ENCODE peak calls at places on chromosomes 3 and 15, in eight cellular contexts. One of them, this sample, is unnamed.
A peak's percentile ranks its signal among the peaks of the same experiment; 100 is the strongest.

GRCh38 chr3:141183606-141184005 is 48.0 kb upstream of the PXYLP1 start:
- DNase-seq in HepG2: no peak
- DNase-seq in K562: no peak
- DNase-seq in HCT116: no peak
- DNase-seq in IMR-90: no peak
- DNase-seq in GM12878: no peak
- DNase-seq in SK-N-SH: no peak
- DNase-seq in H1: no peak
- DNase-seq in this sample: no peak

GRCh38 chr15:68311464-68311835 is 33.9 kb downstream of the FEM1B start:
- DNase-seq in HepG2: no peak
- DNase-seq in H1: no peak
- DNase-seq in SK-N-SH: no peak
- DNase-seq in IMR-90: no peak
- DNase-seq in GM12878: no peak
- DNase-seq in HCT116: no peak
- DNase-seq in K562: no peak
- DNase-seq in this sample: no peak

GRCh38 chr15:94229591-94230365 is 1.6 kb upstream of the MCTP2 start:
- DNase-seq in H1: no peak
- DNase-seq in GM12878: peak; percentile 70
- DNase-seq in K562: no peak
- DNase-seq in HCT116: no peak
- DNase-seq in SK-N-SH: no peak
- DNase-seq in HepG2: no peak
- DNase-seq in IMR-90: no peak
- DNase-seq in this sample: no peak

GRCh38 chr3:150588027-150588830 is 14.9 kb upstream of the SELENOT start:
- DNase-seq in H1: no peak
- DNase-seq in SK-N-SH: no peak
- DNase-seq in HCT116: no peak
- DNase-seq in K562: no peak
- DNase-seq in HepG2: no peak
- DNase-seq in GM12878: no peak
- DNase-seq in IMR-90: no peak
- DNase-seq in this sample: no peak

GRCh38 chr3:169128579-169128978 is 534.9 kb downstream of the MECOM start:
- DNase-seq in K562: no peak
- DNase-seq in HCT116: no peak
- DNase-seq in SK-N-SH: no peak
- DNase-seq in IMR-90: no peak
- DNase-seq in GM12878: no peak
- DNase-seq in HepG2: no peak
- DNase-seq in H1: no peak
- DNase-seq in this sample: no peak

GRCh38 chr3:99286266-99286845 is 352.0 kb upstream of the COL8A1 start:
- DNase-seq in SK-N-SH: no peak
- DNase-seq in HepG2: no peak
- DNase-seq in GM12878: no peak
- DNase-seq in IMR-90: no peak
- DNase-seq in HCT116: peak; percentile 6
- DNase-seq in K562: no peak
- DNase-seq in H1: no peak
- DNase-seq in this sample: no peak

GRCh38 chr15:58309993-58310928 is 121.5 kb upstream of the LIPC start:
- DNase-seq in HCT116: no peak
- DNase-seq in GM12878: no peak
- DNase-seq in H1: no peak
- DNase-seq in K562: no peak
- DNase-seq in IMR-90: no peak
- DNase-seq in SK-N-SH: no peak
- DNase-seq in HepG2: peak; percentile 6
- DNase-seq in this sample: no peak

GRCh38 chr3:106688463-106688862 is 688.8 kb upstream of the CCDC54 start:
- DNase-seq in HepG2: peak; percentile 47
- DNase-seq in SK-N-SH: no peak
- DNase-seq in HCT116: no peak
- DNase-seq in GM12878: no peak
- DNase-seq in H1: no peak
- DNase-seq in K562: no peak
- DNase-seq in IMR-90: peak; percentile 92
- DNase-seq in this sample: peak; percentile 41

GRCh38 chr15:82137261-82137660 is 91.4 kb upstream of the MEX3B start:
- DNase-seq in GM12878: no peak
- DNase-seq in HCT116: no peak
- DNase-seq in SK-N-SH: no peak
- DNase-seq in H1: no peak
- DNase-seq in K562: no peak
- DNase-seq in IMR-90: no peak
- DNase-seq in HepG2: no peak
- DNase-seq in this sample: no peak

GRCh38 chr15:52529289-52529929 is 729 bp upstream of the MYO5A start:
- DNase-seq in K562: no peak
- DNase-seq in GM12878: no peak
- DNase-seq in H1: no peak
- DNase-seq in SK-N-SH: no peak
- DNase-seq in IMR-90: no peak
- DNase-seq in HCT116: no peak
- DNase-seq in HepG2: no peak
- DNase-seq in this sample: peak; percentile 15

GRCh38 chr15:53447053-53447574 is 312.3 kb downstream of the WDR72 start:
- DNase-seq in K562: no peak
- DNase-seq in GM12878: no peak
- DNase-seq in HepG2: peak; percentile 55
- DNase-seq in SK-N-SH: no peak
- DNase-seq in H1: no peak
- DNase-seq in HCT116: no peak
- DNase-seq in IMR-90: no peak
- DNase-seq in this sample: no peak

GRCh38 chr3:124298951-124299350 is 307.0 kb upstream of the ROPN1 start:
- DNase-seq in SK-N-SH: no peak
- DNase-seq in H1: no peak
- DNase-seq in HCT116: no peak
- DNase-seq in HepG2: no peak
- DNase-seq in K562: no peak
- DNase-seq in GM12878: peak; percentile 33
- DNase-seq in IMR-90: no peak
- DNase-seq in this sample: no peak

GRCh38 chr3:17945018-17945798 is 202.8 kb upstream of the TBC1D5 start:
- DNase-seq in K562: no peak
- DNase-seq in H1: no peak
- DNase-seq in HepG2: no peak
- DNase-seq in IMR-90: no peak
- DNase-seq in HCT116: no peak
- DNase-seq in GM12878: no peak
- DNase-seq in SK-N-SH: no peak
- DNase-seq in this sample: no peak

GRCh38 chr3:39750677-39751076 is 58.7 kb upstream of the MYRIP start:
- DNase-seq in SK-N-SH: no peak
- DNase-seq in HepG2: no peak
- DNase-seq in GM12878: no peak
- DNase-seq in H1: no peak
- DNase-seq in K562: no peak
- DNase-seq in IMR-90: no peak
- DNase-seq in HCT116: no peak
- DNase-seq in this sample: no peak

GRCh38 chr3:17394541-17395179 is 347.8 kb downstream of the TBC1D5 start:
- DNase-seq in HepG2: no peak
- DNase-seq in IMR-90: no peak
- DNase-seq in HCT116: no peak
- DNase-seq in H1: no peak
- DNase-seq in SK-N-SH: no peak
- DNase-seq in GM12878: no peak
- DNase-seq in K562: no peak
- DNase-seq in this sample: no peak

GRCh38 chr3:161284989-161285388 is 63.9 kb downstream of the NMD3 start:
- DNase-seq in HepG2: no peak
- DNase-seq in H1: no peak
- DNase-seq in HCT116: no peak
- DNase-seq in GM12878: no peak
- DNase-seq in SK-N-SH: no peak
- DNase-seq in IMR-90: peak; percentile 16
- DNase-seq in K562: no peak
- DNase-seq in this sample: no peak

GRCh38 chr15:44720460-44721185 is 9.3 kb downstream of the B2M start:
- DNase-seq in K562: no peak
- DNase-seq in HCT116: no peak
- DNase-seq in IMR-90: no peak
- DNase-seq in H1: no peak
- DNase-seq in GM12878: no peak
- DNase-seq in SK-N-SH: no peak
- DNase-seq in HepG2: no peak
- DNase-seq in this sample: no peak

GRCh38 chr15:75720787-75721461 is 8.3 kb upstream of the CSPG4 start:
- DNase-seq in GM12878: no peak
- DNase-seq in IMR-90: no peak
- DNase-seq in H1: no peak
- DNase-seq in HepG2: peak; percentile 50
- DNase-seq in HCT116: peak; percentile 82
- DNase-seq in K562: peak; percentile 66
- DNase-seq in SK-N-SH: peak; percentile 21
- DNase-seq in this sample: peak; percentile 80

GRCh38 chr15:60479711-60480110 is 769 bp upstream of the ICE2 start:
- DNase-seq in SK-N-SH: no peak
- DNase-seq in HepG2: no peak
- DNase-seq in GM12878: peak; percentile 15
- DNase-seq in IMR-90: no peak
- DNase-seq in HCT116: no peak
- DNase-seq in K562: peak; percentile 15
- DNase-seq in H1: no peak
- DNase-seq in this sample: no peak

DNA sequence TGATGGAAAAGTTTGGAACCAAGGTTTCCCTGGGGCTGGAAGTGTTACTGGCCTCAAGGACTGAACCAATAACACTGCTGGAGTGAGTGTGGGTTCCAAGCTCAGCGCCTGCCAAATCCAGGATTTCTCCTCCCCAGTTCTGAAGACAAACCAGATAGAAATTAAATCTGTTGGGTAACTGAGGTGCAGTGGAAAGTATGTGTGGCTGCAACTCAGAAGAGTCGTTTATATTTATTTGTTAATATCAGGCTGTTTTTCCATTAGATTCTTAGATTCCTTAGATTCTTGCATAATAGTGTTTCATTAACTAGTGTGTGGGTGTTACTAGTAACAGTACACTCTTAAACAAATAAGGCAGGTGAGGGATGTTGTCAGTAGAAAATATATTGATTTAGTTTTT is 66.4 kb upstream of the FNDC3B start:
- DNase-seq in HCT116: no peak
- DNase-seq in SK-N-SH: no peak
- DNase-seq in H1: no peak
- DNase-seq in IMR-90: no peak
- DNase-seq in GM12878: no peak
- DNase-seq in HepG2: no peak
- DNase-seq in K562: no peak
- DNase-seq in this sample: no peak
- TF ChIP-seq RAD21 in HCT116: no peak
- TF ChIP-seq RAD21 in SK-N-SH: no peak
- TF ChIP-seq RAD21 in H1: no peak
- TF ChIP-seq RAD21 in IMR-90: no peak
- TF ChIP-seq RAD21 in GM12878: no peak
- TF ChIP-seq RAD21 in HepG2: no peak
- TF ChIP-seq RAD21 in K562: no peak
- TF ChIP-seq RAD21 in this sample: no peak

DNA sequence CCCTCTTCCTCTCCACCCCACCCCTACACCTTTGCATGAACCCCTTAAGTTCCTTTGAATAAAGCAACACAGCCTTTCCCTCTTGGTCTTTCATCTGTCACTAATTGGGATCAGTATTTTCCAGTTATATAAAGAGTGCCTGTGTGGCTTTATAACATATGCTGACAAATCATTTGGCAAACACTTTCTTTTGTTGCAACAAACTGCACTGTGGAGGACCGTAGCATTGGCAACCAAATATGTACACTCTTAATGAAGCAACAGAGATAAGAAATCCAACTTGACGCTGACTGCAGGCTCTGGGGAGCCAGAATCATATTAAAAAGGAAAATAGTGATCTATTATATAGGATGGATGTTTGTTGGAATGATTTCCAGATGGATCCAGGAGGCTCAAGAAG is 120.1 kb upstream of the PRICKLE2 start:
- DNase-seq in HCT116: no peak
- DNase-seq in K562: no peak
- DNase-seq in SK-N-SH: peak; percentile 9
- DNase-seq in IMR-90: peak; percentile 89
- DNase-seq in H1: no peak
- DNase-seq in GM12878: no peak
- DNase-seq in HepG2: no peak
- DNase-seq in this sample: peak; percentile 13
- TF ChIP-seq RAD21 in HCT116: no peak
- TF ChIP-seq RAD21 in K562: no peak
- TF ChIP-seq RAD21 in SK-N-SH: no peak
- TF ChIP-seq RAD21 in IMR-90: no peak
- TF ChIP-seq RAD21 in H1: no peak
- TF ChIP-seq RAD21 in GM12878: no peak
- TF ChIP-seq RAD21 in HepG2: no peak
- TF ChIP-seq RAD21 in this sample: no peak

DNA sequence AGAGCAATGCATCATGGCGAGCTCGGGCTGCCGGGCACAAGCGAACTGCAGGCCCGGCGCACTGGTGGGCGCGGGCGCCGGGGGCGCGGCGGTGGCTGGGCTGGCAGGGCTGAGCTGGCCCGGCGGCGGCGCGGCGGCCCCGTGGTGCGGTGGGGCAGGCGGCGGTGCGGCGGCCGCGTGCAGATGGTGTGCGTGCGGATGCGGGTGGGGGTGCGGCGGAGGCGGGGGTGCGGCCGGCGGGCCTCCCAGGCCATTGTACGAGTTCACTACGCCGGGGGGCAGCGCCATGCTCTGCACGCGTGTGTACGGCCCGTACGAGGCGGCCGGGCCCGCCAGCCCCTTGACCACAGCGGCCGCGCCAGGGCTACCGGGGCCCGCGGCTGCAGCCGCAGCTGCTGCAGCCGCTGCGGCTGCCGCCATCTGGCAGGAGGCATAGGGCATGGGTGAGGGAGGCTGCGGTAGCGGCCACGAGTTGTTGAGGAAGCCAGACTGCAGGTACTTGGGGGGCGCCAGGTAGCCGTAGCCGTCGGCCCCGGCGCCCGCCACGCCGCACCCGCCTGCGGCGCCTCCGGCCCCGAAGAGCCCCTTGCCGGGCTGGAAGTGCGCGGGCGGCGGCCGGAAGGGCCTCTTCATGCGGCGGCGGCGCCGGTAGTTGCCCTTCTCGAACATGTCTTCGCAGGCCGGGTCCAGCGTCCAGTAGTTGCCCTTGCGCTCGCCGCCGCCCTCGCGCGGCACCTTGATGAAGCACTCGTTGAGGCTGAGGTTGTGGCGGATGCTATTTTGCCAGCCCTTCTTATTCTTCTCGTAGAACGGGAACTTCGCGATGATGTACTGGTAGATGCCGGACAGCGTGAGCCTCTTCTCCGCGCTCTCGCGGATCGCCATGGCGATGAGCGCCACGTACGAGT is 1.0 kb downstream of the FOXL2 start:
- DNase-seq in HCT116: no peak
- DNase-seq in GM12878: no peak
- DNase-seq in IMR-90: peak; percentile 23
- DNase-seq in HepG2: no peak
- DNase-seq in SK-N-SH: peak; percentile 79
- DNase-seq in K562: peak; percentile 56
- DNase-seq in H1: no peak
- DNase-seq in this sample: peak; percentile 75
- TF ChIP-seq RAD21 in HCT116: no peak
- TF ChIP-seq RAD21 in GM12878: no peak
- TF ChIP-seq RAD21 in IMR-90: no peak
- TF ChIP-seq RAD21 in HepG2: no peak
- TF ChIP-seq RAD21 in SK-N-SH: no peak
- TF ChIP-seq RAD21 in K562: no peak
- TF ChIP-seq RAD21 in H1: no peak
- TF ChIP-seq RAD21 in this sample: peak; percentile 23

GRCh38 chr3:79517766-79518413 is 249.9 kb downstream of the ROBO1 start:
- DNase-seq in GM12878: no peak
- DNase-seq in HCT116: no peak
- DNase-seq in IMR-90: peak; percentile 39
- DNase-seq in H1: no peak
- DNase-seq in HepG2: peak; percentile 24
- DNase-seq in K562: no peak
- DNase-seq in SK-N-SH: peak; percentile 29
- DNase-seq in this sample: no peak
- TF ChIP-seq RAD21 in GM12878: peak; percentile 37
- TF ChIP-seq RAD21 in HCT116: no peak
- TF ChIP-seq RAD21 in IMR-90: peak; percentile 60
- TF ChIP-seq RAD21 in H1: peak; percentile 91
- TF ChIP-seq RAD21 in HepG2: no peak
- TF ChIP-seq RAD21 in K562: no peak
- TF ChIP-seq RAD21 in SK-N-SH: peak; percentile 85
- TF ChIP-seq RAD21 in this sample: peak; percentile 26

This sample was measured in A549.